ENCODE peak calls at places on chromosomes 2 and 18, in six cellular contexts. W is HCT116, J is MM.1S, Z is GM23248, V is SK-N-SH, Y is PC-3. Q is an unnamed sample. For H3K9me2, the result is how much of the 10 kb centered on the place peaks cover.

GRCh38 chr2:38578832-38579231 is 23.9 kb downstream of the HNRNPLL start:
- DNase-seq in W (no peak), J (no peak), Z (no peak), V (no peak), Y (peak), Q (no peak)

GRCh38 chr2:152792973-152793372 is 74.6 kb downstream of the ARL6IP6 start:
- DNase-seq in W (no peak), J (no peak), Z (no peak), V (no peak), Y (no peak), Q (no peak)

GRCh38 chr2:98737848-98738247 is 6.9 kb upstream of the MGAT4A start:
- DNase-seq in W (no peak), J (no peak), Z (no peak), V (no peak), Y (no peak), Q (no peak)

GRCh38 chr2:170157025-170157684 is 20.8 kb upstream of the MYO3B start:
- DNase-seq in W (no peak), J (no peak), Z (peak), V (no peak), Y (peak), Q (no peak)

GRCh38 chr2:180124273-180124881 is 117.3 kb upstream of the CWC22 start:
- DNase-seq in W (peak), J (peak), Z (peak), V (peak), Y (peak), Q (peak)

GRCh38 chr2:123211181-123211580 is 813.9 kb upstream of the CNTNAP5 start:
- DNase-seq in W (no peak), J (no peak), Z (no peak), V (no peak), Y (no peak), Q (no peak)

GRCh38 chr2:230124235-230124634 is 55.5 kb upstream of the SLC16A14 start:
- DNase-seq in W (no peak), J (no peak), Z (no peak), V (no peak), Y (no peak), Q (no peak)

GRCh38 chr18:41756141-41756540 is 198.9 kb upstream of the PIK3C3 start:
- DNase-seq in W (no peak), J (no peak), Z (no peak), V (no peak), Y (no peak), Q (no peak)

GRCh38 chr2:213723707-213724106 is 439.4 kb downstream of the SPAG16 start:
- DNase-seq in W (no peak), J (peak), Z (no peak), V (no peak), Y (peak), Q (no peak)

GRCh38 chr2:234679151-234679765 is 182.4 kb upstream of the ARL4C start:
- DNase-seq in W (no peak), J (no peak), Z (peak), V (no peak), Y (no peak), Q (no peak)

GRCh38 chr2:88880441-88880953 is 189.0 kb downstream of the RPIA start:
- DNase-seq in W (peak), J (peak), Z (peak), V (peak), Y (peak), Q (no peak)

GRCh38 chr2:55213822-55214221 is 18.3 kb downstream of the CLHC1 start:
- DNase-seq in W (no peak), J (no peak), Z (no peak), V (no peak), Y (no peak), Q (no peak)

GRCh38 chr18:33584845-33585775 is 7.1 kb downstream of the ASXL3 start:
- DNase-seq in W (no peak), J (no peak), Z (no peak), V (no peak), Y (no peak), Q (no peak)

GRCh38 chr2:29223851-29224692 is 108.9 kb downstream of the CLIP4 start:
- DNase-seq in W (no peak), J (no peak), Z (peak), V (peak), Y (peak), Q (no peak)

GRCh38 chr2:179569834-179570233 is 291.6 kb downstream of the ZNF385B start:
- DNase-seq in W (no peak), J (no peak), Z (peak), V (no peak), Y (peak), Q (no peak)

GRCh38 chr2:46983065-46983801 is 67.6 kb upstream of the MCFD2 start:
- DNase-seq in W (no peak), J (peak), Z (peak), V (peak), Y (peak), Q (peak)

GRCh38 chr2:146978891-146979555 is 865.8 kb upstream of the ACVR2A start:
- DNase-seq in W (no peak), J (no peak), Z (peak), V (no peak), Y (no peak), Q (no peak)

GRCh38 chr2:7015007-7015950 is 98.1 kb downstream of the RNF144A start:
- DNase-seq in W (no peak), J (no peak), Z (peak), V (peak), Y (no peak), Q (no peak)

GRCh38 chr2:108388045-108388444 is 10.3 kb downstream of the SULT1C4 start:
- DNase-seq in W (no peak), J (no peak), Z (no peak), V (no peak), Y (no peak), Q (no peak)

GRCh38 chr18:32507093-32507492 is 36.4 kb upstream of the GAREM1 start:
- DNase-seq in W (no peak), J (no peak), Z (no peak), V (no peak), Y (no peak), Q (no peak)

GRCh38 chr18:34921811-34922385 is 119.3 kb upstream of the MAPRE2 start:
- DNase-seq in W (no peak), J (no peak), Z (no peak), V (no peak), Y (no peak), Q (no peak)

GRCh38 chr18:72808688-72809087 is 59.1 kb downstream of the NETO1 start:
- DNase-seq in W (no peak), J (no peak), Z (no peak), V (no peak), Y (no peak), Q (no peak)

GRCh38 chr2:209960676-209961630 is 41.5 kb upstream of the RPE start:
- DNase-seq in W (peak), J (peak), Z (peak), V (peak), Y (peak), Q (peak)

GRCh38 chr18:2417861-2418610 is 153.3 kb downstream of the METTL4 start:
- DNase-seq in W (no peak), J (no peak), Z (peak), V (no peak), Y (peak), Q (no peak)

GRCh38 chr2:100870652-100871531 is 51.0 kb downstream of the NPAS2 start:
- DNase-seq in W (no peak), J (no peak), Z (peak), V (no peak), Y (peak), Q (peak)

GRCh38 chr18:49565656-49566055 is 3.8 kb downstream of the LIPG start:
- DNase-seq in W (no peak), J (no peak), Z (peak), V (peak), Y (no peak), Q (no peak)

GRCh38 chr2:154229971-154230370 is 358.2 kb downstream of the GALNT13 start:
- DNase-seq in W (no peak), J (no peak), Z (no peak), V (no peak), Y (no peak), Q (no peak)

GRCh38 chr2:141068053-141068682 is 1062.6 kb downstream of the LRP1B start:
- DNase-seq in W (no peak), J (no peak), Z (no peak), V (no peak), Y (no peak), Q (no peak)

GRCh38 chr2:151200277-151200676 is 61.4 kb downstream of the RBM43 start:
- DNase-seq in W (no peak), J (no peak), Z (no peak), V (peak), Y (no peak), Q (no peak)

GRCh38 chr18:49994410-49994809 is 181.1 kb upstream of the ACAA2 start:
- DNase-seq in W (no peak), J (no peak), Z (no peak), V (no peak), Y (no peak), Q (no peak)

GRCh38 chr18:8242306-8242705 is 366.9 kb upstream of the RAB12 start:
- DNase-seq in W (no peak), J (no peak), Z (peak), V (no peak), Y (no peak), Q (no peak)

GRCh38 chr18:49628993-49629795 is 67.3 kb downstream of the LIPG start:
- DNase-seq in W (no peak), J (no peak), Z (no peak), V (no peak), Y (no peak), Q (no peak)

GRCh38 chr18:25230658-25231326 is 121.2 kb downstream of the ZNF521 start:
- DNase-seq in W (no peak), J (peak), Z (peak), V (no peak), Y (peak), Q (no peak)

GRCh38 chr2:12282780-12283695 is 433.7 kb upstream of the TRIB2 start:
- DNase-seq in W (no peak), J (peak), Z (no peak), V (no peak), Y (no peak), Q (no peak)

GRCh38 chr18:48825101-48825745 is 125.5 kb downstream of the SMAD7 start:
- DNase-seq in W (no peak), J (no peak), Z (peak), V (no peak), Y (no peak), Q (no peak)

GRCh38 chr2:32622570-32623310 is 5.1 kb upstream of the TTC27 start:
- DNase-seq in W (no peak), J (no peak), Z (peak), V (no peak), Y (no peak), Q (no peak)

GRCh38 chr2:162103443-162104009 is 29.5 kb upstream of the DPP4 start:
- DNase-seq in W (no peak), J (no peak), Z (no peak), V (no peak), Y (no peak), Q (peak)

GRCh38 chr2:172558372-172558771 is 2.5 kb downstream of the PDK1 start:
- DNase-seq in W (no peak), J (peak), Z (peak), V (no peak), Y (no peak), Q (no peak)

GRCh38 chr2:38370664-38371063 is 6.4 kb downstream of the ATL2 start:
- DNase-seq in W (no peak), J (no peak), Z (no peak), V (no peak), Y (no peak), Q (peak)

GRCh38 chr2:128639693-128640092 is 321.0 kb upstream of the HS6ST1 start:
- DNase-seq in W (no peak), J (no peak), Z (peak), V (no peak), Y (no peak), Q (peak)
- H3K9me2 ChIP-seq in W (under half), J (under half), Z (under half), V (under half), Y (under half), Q (under half)

GRCh38 chr2:1613731-1614354 is 130.5 kb downstream of the PXDN start:
- DNase-seq in W (no peak), J (no peak), Z (peak), V (no peak), Y (peak), Q (no peak)

GRCh38 chr2:1609706-1610485 is 134.4 kb downstream of the PXDN start:
- DNase-seq in W (no peak), J (no peak), Z (no peak), V (no peak), Y (no peak), Q (no peak)

GRCh38 chr2:1613078-1613445 is 131.3 kb downstream of the PXDN start:
- DNase-seq in W (no peak), J (no peak), Z (no peak), V (peak), Y (no peak), Q (no peak)

GRCh38 chr2:1612391-1613077 is 131.8 kb downstream of the PXDN start:
- DNase-seq in W (no peak), J (no peak), Z (no peak), V (peak), Y (no peak), Q (no peak)

DNA sequence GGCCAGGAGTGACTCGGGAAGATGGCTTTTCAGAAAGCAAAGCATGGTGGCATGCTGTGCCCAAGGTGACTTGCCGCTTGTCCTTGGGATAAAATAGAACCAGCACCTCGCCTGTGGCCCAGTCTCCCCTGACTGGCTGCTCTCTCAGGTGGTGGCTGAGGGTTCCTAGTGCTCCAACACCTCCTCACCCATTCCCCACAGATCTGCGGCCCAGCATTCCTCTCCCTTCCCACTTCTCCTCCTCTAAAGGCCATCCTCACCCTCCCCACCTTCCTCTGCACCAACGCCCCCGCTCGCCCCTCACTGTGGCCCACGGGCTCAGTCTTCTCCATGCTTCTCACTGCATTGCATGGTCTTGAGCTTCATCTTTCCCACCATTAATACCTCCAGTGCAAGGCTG is 132.4 kb downstream of the PXDN start:
- DNase-seq in W (no peak), J (no peak), Z (no peak), V (no peak), Y (no peak), Q (no peak)
- H3K9ac ChIP-seq in W (no peak), J (no peak), Z (no peak), V (no peak), Y (no peak), Q (no peak)

GRCh38 chr2:118295592-118296390 is 207.5 kb downstream of the INSIG2 start:
- DNase-seq in W (no peak), J (no peak), Z (no peak), V (no peak), Y (no peak), Q (no peak)

GRCh38 chr2:118296663-118297062 is 208.4 kb downstream of the INSIG2 start:
- DNase-seq in W (no peak), J (no peak), Z (no peak), V (no peak), Y (no peak), Q (no peak)

GRCh38 chr2:118301248-118301647 is 213.0 kb downstream of the INSIG2 start:
- DNase-seq in W (no peak), J (no peak), Z (no peak), V (no peak), Y (peak), Q (no peak)

DNA sequence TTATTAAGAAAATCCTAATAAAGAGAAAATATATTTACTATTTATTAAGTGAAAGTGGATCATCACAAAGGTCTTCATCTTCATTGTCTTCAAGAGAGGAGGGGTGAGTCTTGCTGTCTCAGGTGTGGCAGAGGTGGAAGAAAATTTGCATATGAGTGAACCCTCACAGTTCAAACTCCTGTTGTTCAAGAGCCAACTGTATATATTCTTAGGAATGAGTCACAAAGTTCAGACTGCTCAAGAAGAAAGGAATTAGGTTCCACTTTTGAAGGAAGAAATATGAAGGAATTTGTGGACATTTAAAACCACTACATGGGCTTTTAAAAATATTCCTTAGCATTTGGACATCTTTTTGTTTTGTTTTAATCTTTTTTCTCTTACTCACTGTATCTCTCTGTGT is 212.5 kb downstream of the INSIG2 start:
- DNase-seq in W (no peak), J (no peak), Z (peak), V (no peak), Y (peak), Q (no peak)
- H3K9me2 ChIP-seq in W (under half), J (under half), Z (under half), V (under half), Y (under half), Q (under half)

GRCh38 chr2:207312006-207312356 is 146.2 kb upstream of the KLF7 start:
- DNase-seq in W (no peak), J (no peak), Z (no peak), V (no peak), Y (no peak), Q (no peak)
- H3K9ac ChIP-seq in W (no peak), J (no peak), Z (peak), V (no peak), Y (no peak), Q (no peak)

GRCh38 chr2:128640166-128640846 is 321.6 kb upstream of the HS6ST1 start:
- DNase-seq in W (no peak), J (no peak), Z (peak), V (no peak), Y (no peak), Q (no peak)
- H3K9me2 ChIP-seq in W (under half), J (under half), Z (under half), V (under half), Y (under half), Q (under half)

GRCh38 chr2:240564571-240565266 is 3.6 kb upstream of the RNPEPL1 start:
- DNase-seq in W (no peak), J (peak), Z (peak), V (no peak), Y (peak), Q (no peak)
- H3K9ac ChIP-seq in W (peak), J (peak), Z (no peak), V (no peak), Y (no peak), Q (peak)

GRCh38 chr2:176848844-176849243 is 363.8 kb upstream of the HNRNPA3 start:
- DNase-seq in W (no peak), J (no peak), Z (no peak), V (peak), Y (no peak), Q (no peak)

GRCh38 chr2:176845718-176846117 is 366.9 kb upstream of the HNRNPA3 start:
- DNase-seq in W (no peak), J (peak), Z (no peak), V (no peak), Y (no peak), Q (no peak)

GRCh38 chr2:176844461-176844860 is 368.1 kb upstream of the HNRNPA3 start:
- DNase-seq in W (no peak), J (no peak), Z (no peak), V (no peak), Y (no peak), Q (no peak)

DNA sequence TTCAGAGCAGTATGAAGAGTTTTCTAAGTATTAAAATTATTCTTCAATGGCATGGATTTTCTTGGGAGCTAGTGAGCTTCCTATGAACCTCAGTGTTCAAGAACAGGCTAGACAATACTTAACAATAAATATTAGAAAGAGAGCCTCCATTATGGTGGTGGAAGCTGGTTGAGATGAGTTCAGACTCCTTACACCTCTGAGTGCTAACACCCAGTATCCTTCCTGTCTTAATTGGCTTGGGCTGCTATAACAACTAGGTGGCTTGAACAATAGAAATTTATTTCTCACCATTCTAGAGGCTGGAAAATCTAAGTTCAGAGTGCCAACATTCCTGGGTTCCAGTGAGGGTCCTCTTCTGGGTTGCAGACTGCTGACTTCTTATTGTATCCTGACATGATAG is 369.4 kb upstream of the HNRNPA3 start:
- DNase-seq in W (no peak), J (no peak), Z (no peak), V (no peak), Y (no peak), Q (no peak)
- H3K9me2 ChIP-seq in W (under half), J (under half), Z (under half), V (under half), Y (under half), Q (under half)

GRCh38 chr18:57585421-57585820 is 1.1 kb downstream of the FECH start:
- DNase-seq in W (no peak), J (no peak), Z (peak), V (peak), Y (peak), Q (no peak)
- H3K9ac ChIP-seq in W (peak), J (peak), Z (peak), V (peak), Y (peak), Q (peak)

Q was measured in Karpas-422.